ENCODE peak calls at places on chromosome 18, in five cellular contexts. One of them, this sample, is unnamed.

GRCh38 chr18:28132084-28132483 is 44.8 kb downstream of the CDH2 start:
- DNase-seq in progenitor cell of endocrine pancreas: no peak
- DNase-seq in naive thymus-derived CD8-positive, alpha-beta T cell: no peak
- DNase-seq in activated naive CD4-positive, alpha-beta T cell treated with anti-CD3 and anti-CD28 coated beads, Interleukin-2, amount 50 U/mL, for 16 hours: no peak
- DNase-seq in HepG2: no peak
- DNase-seq in this sample: no peak

GRCh38 chr18:54734059-54734458 is 94.2 kb upstream of the RAB27B start:
- DNase-seq in progenitor cell of endocrine pancreas: no peak
- DNase-seq in naive thymus-derived CD8-positive, alpha-beta T cell: no peak
- DNase-seq in activated naive CD4-positive, alpha-beta T cell treated with anti-CD3 and anti-CD28 coated beads, Interleukin-2, amount 50 U/mL, for 16 hours: no peak
- DNase-seq in HepG2: no peak
- DNase-seq in this sample: peak

GRCh38 chr18:31199190-31199769 is 36.6 kb upstream of the DSC1 start:
- DNase-seq in progenitor cell of endocrine pancreas: no peak
- DNase-seq in naive thymus-derived CD8-positive, alpha-beta T cell: no peak
- DNase-seq in activated naive CD4-positive, alpha-beta T cell treated with anti-CD3 and anti-CD28 coated beads, Interleukin-2, amount 50 U/mL, for 16 hours: no peak
- DNase-seq in HepG2: no peak
- DNase-seq in this sample: peak

GRCh38 chr18:49168970-49169619 is 218.3 kb upstream of the SMAD7 start:
- DNase-seq in progenitor cell of endocrine pancreas: no peak
- DNase-seq in naive thymus-derived CD8-positive, alpha-beta T cell: no peak
- DNase-seq in activated naive CD4-positive, alpha-beta T cell treated with anti-CD3 and anti-CD28 coated beads, Interleukin-2, amount 50 U/mL, for 16 hours: no peak
- DNase-seq in HepG2: peak
- DNase-seq in this sample: no peak

GRCh38 chr18:12256946-12257345 is 2.8 kb downstream of the CIDEA start:
- DNase-seq in progenitor cell of endocrine pancreas: no peak
- DNase-seq in naive thymus-derived CD8-positive, alpha-beta T cell: no peak
- DNase-seq in activated naive CD4-positive, alpha-beta T cell treated with anti-CD3 and anti-CD28 coated beads, Interleukin-2, amount 50 U/mL, for 16 hours: no peak
- DNase-seq in HepG2: no peak
- DNase-seq in this sample: no peak

GRCh38 chr18:28875059-28875458 is 698.1 kb upstream of the CDH2 start:
- DNase-seq in progenitor cell of endocrine pancreas: no peak
- DNase-seq in naive thymus-derived CD8-positive, alpha-beta T cell: no peak
- DNase-seq in activated naive CD4-positive, alpha-beta T cell treated with anti-CD3 and anti-CD28 coated beads, Interleukin-2, amount 50 U/mL, for 16 hours: no peak
- DNase-seq in HepG2: no peak
- DNase-seq in this sample: no peak

GRCh38 chr18:48295586-48296311 is 113.4 kb downstream of the ZBTB7C start:
- DNase-seq in progenitor cell of endocrine pancreas: no peak
- DNase-seq in naive thymus-derived CD8-positive, alpha-beta T cell: no peak
- DNase-seq in activated naive CD4-positive, alpha-beta T cell treated with anti-CD3 and anti-CD28 coated beads, Interleukin-2, amount 50 U/mL, for 16 hours: no peak
- DNase-seq in HepG2: peak
- DNase-seq in this sample: no peak

GRCh38 chr18:62516242-62516641 is 6.6 kb upstream of the ZCCHC2 start:
- DNase-seq in progenitor cell of endocrine pancreas: no peak
- DNase-seq in naive thymus-derived CD8-positive, alpha-beta T cell: no peak
- DNase-seq in activated naive CD4-positive, alpha-beta T cell treated with anti-CD3 and anti-CD28 coated beads, Interleukin-2, amount 50 U/mL, for 16 hours: no peak
- DNase-seq in HepG2: no peak
- DNase-seq in this sample: no peak

GRCh38 chr18:7766817-7767216 is 199.7 kb downstream of the PTPRM start:
- DNase-seq in progenitor cell of endocrine pancreas: no peak
- DNase-seq in naive thymus-derived CD8-positive, alpha-beta T cell: no peak
- DNase-seq in activated naive CD4-positive, alpha-beta T cell treated with anti-CD3 and anti-CD28 coated beads, Interleukin-2, amount 50 U/mL, for 16 hours: no peak
- DNase-seq in HepG2: no peak
- DNase-seq in this sample: no peak

GRCh38 chr18:60331890-60332289 is 40.7 kb downstream of the MC4R start:
- DNase-seq in progenitor cell of endocrine pancreas: no peak
- DNase-seq in naive thymus-derived CD8-positive, alpha-beta T cell: no peak
- DNase-seq in activated naive CD4-positive, alpha-beta T cell treated with anti-CD3 and anti-CD28 coated beads, Interleukin-2, amount 50 U/mL, for 16 hours: no peak
- DNase-seq in HepG2: no peak
- DNase-seq in this sample: no peak

GRCh38 chr18:51654441-51655326 is 457.2 kb upstream of the MEX3C start:
- DNase-seq in progenitor cell of endocrine pancreas: no peak
- DNase-seq in naive thymus-derived CD8-positive, alpha-beta T cell: no peak
- DNase-seq in activated naive CD4-positive, alpha-beta T cell treated with anti-CD3 and anti-CD28 coated beads, Interleukin-2, amount 50 U/mL, for 16 hours: no peak
- DNase-seq in HepG2: no peak
- DNase-seq in this sample: no peak

GRCh38 chr18:43662657-43663056 is 385.4 kb upstream of the SYT4 start:
- DNase-seq in progenitor cell of endocrine pancreas: no peak
- DNase-seq in naive thymus-derived CD8-positive, alpha-beta T cell: no peak
- DNase-seq in activated naive CD4-positive, alpha-beta T cell treated with anti-CD3 and anti-CD28 coated beads, Interleukin-2, amount 50 U/mL, for 16 hours: no peak
- DNase-seq in HepG2: no peak
- DNase-seq in this sample: peak

GRCh38 chr18:74880706-74881289 is 283.1 kb downstream of the ZNF407 start:
- DNase-seq in progenitor cell of endocrine pancreas: no peak
- DNase-seq in naive thymus-derived CD8-positive, alpha-beta T cell: no peak
- DNase-seq in activated naive CD4-positive, alpha-beta T cell treated with anti-CD3 and anti-CD28 coated beads, Interleukin-2, amount 50 U/mL, for 16 hours: no peak
- DNase-seq in HepG2: no peak
- DNase-seq in this sample: no peak

GRCh38 chr18:23585007-23585871 is 1.1 kb downstream of the NPC1 start:
- DNase-seq in progenitor cell of endocrine pancreas: no peak
- DNase-seq in naive thymus-derived CD8-positive, alpha-beta T cell: peak
- DNase-seq in activated naive CD4-positive, alpha-beta T cell treated with anti-CD3 and anti-CD28 coated beads, Interleukin-2, amount 50 U/mL, for 16 hours: no peak
- DNase-seq in HepG2: peak
- DNase-seq in this sample: no peak

GRCh38 chr18:7919565-7919964 is 352.4 kb downstream of the PTPRM start:
- DNase-seq in progenitor cell of endocrine pancreas: no peak
- DNase-seq in naive thymus-derived CD8-positive, alpha-beta T cell: no peak
- DNase-seq in activated naive CD4-positive, alpha-beta T cell treated with anti-CD3 and anti-CD28 coated beads, Interleukin-2, amount 50 U/mL, for 16 hours: no peak
- DNase-seq in HepG2: peak
- DNase-seq in this sample: no peak

GRCh38 chr18:28149810-28150420 is 27.0 kb downstream of the CDH2 start:
- DNase-seq in progenitor cell of endocrine pancreas: no peak
- DNase-seq in naive thymus-derived CD8-positive, alpha-beta T cell: no peak
- DNase-seq in activated naive CD4-positive, alpha-beta T cell treated with anti-CD3 and anti-CD28 coated beads, Interleukin-2, amount 50 U/mL, for 16 hours: no peak
- DNase-seq in HepG2: no peak
- DNase-seq in this sample: no peak

GRCh38 chr18:43236921-43237320 is 40.4 kb downstream of the SYT4 start:
- DNase-seq in progenitor cell of endocrine pancreas: no peak
- DNase-seq in naive thymus-derived CD8-positive, alpha-beta T cell: no peak
- DNase-seq in activated naive CD4-positive, alpha-beta T cell treated with anti-CD3 and anti-CD28 coated beads, Interleukin-2, amount 50 U/mL, for 16 hours: no peak
- DNase-seq in HepG2: no peak
- DNase-seq in this sample: no peak